ENCODE peak calls at places on chromosomes 16 and 17, in ten cellular contexts. U is AG10803; L is mucosa of descending colon; E is MM.1S; O is tibial nerve; A is GM23338; H is WERI-Rb-1; D is hepatocyte; X is fibroblast of lung; G is CD8-positive, alpha-beta T cell. Y is an unnamed sample.

GRCh38 chr17:72117748-72118587 is 2.9 kb upstream of the SOX9 start:
- DNase-seq in X (no peak), E (no peak), U (no peak), O (no peak), H (no peak), D (no peak), L (peak; percentile 60), G (no peak), A (peak; percentile 55), Y (no peak)

GRCh38 chr17:34203018-34203646 is 52.0 kb upstream of the CCL2 start:
- DNase-seq in U (no peak), D (no peak), L (no peak), H (no peak), O (no peak), G (no peak), E (no peak), X (no peak), A (no peak), Y (no peak)

GRCh38 chr17:46157443-46158107 is 35.7 kb downstream of the KANSL1 start:
- DNase-seq in L (no peak), X (peak; percentile 81), A (no peak), E (no peak), U (peak; percentile 78), O (no peak), H (no peak), G (no peak), D (no peak), Y (peak; percentile 51)

GRCh38 chr17:8621585-8621984 is 8.9 kb downstream of the MYH10 start:
- DNase-seq in X (peak; percentile 45), O (no peak), D (no peak), A (no peak), H (no peak), L (no peak), E (no peak), G (no peak), U (no peak), Y (no peak)

GRCh38 chr17:77422104-77422782 is 281.5 kb downstream of the SEC14L1 start:
- DNase-seq in A (no peak), X (no peak), D (no peak), L (no peak), H (no peak), U (no peak), G (no peak), E (no peak), O (no peak), Y (no peak)

GRCh38 chr16:87426423-87427215 is 34.5 kb downstream of the MAP1LC3B start:
- DNase-seq in G (no peak), D (no peak), X (no peak), A (no peak), U (no peak), O (no peak), H (no peak), L (no peak), E (no peak), Y (no peak)

GRCh38 chr17:29393451-29393850 is 3.3 kb downstream of the TAOK1 start:
- DNase-seq in U (peak; percentile 55), L (no peak), X (peak; percentile 59), A (no peak), E (no peak), O (no peak), H (no peak), G (no peak), D (no peak), Y (no peak)

GRCh38 chr16:83964684-83965443 is 3.2 kb upstream of the NECAB2 start:
- DNase-seq in U (no peak), L (no peak), G (no peak), A (no peak), E (no peak), H (no peak), X (no peak), D (no peak), O (no peak), Y (no peak)

GRCh38 chr17:6799738-6800137 is 23.7 kb downstream of the FBXO39 start:
- DNase-seq in E (no peak), A (peak; percentile 14), X (no peak), H (no peak), G (no peak), U (no peak), D (no peak), L (no peak), O (no peak), Y (no peak)

GRCh38 chr16:1117169-1117900 is 21.3 kb upstream of the C1QTNF8 start:
- DNase-seq in H (peak; percentile 90), U (no peak), O (no peak), L (no peak), E (no peak), A (no peak), D (no peak), G (no peak), X (no peak), Y (no peak)

GRCh38 chr16:88697831-88698693 is 8.1 kb downstream of the RNF166 start:
- DNase-seq in L (no peak), G (no peak), U (no peak), H (peak; percentile 30), A (peak; percentile 64), X (no peak), E (no peak), O (no peak), D (no peak), Y (no peak)

GRCh38 chr16:49757744-49758069 is 98.2 kb downstream of the ZNF423 start:
- DNase-seq in H (peak; percentile 56), L (no peak), U (no peak), E (no peak), O (no peak), X (no peak), D (no peak), A (peak; percentile 48), G (no peak), Y (no peak)

DNA sequence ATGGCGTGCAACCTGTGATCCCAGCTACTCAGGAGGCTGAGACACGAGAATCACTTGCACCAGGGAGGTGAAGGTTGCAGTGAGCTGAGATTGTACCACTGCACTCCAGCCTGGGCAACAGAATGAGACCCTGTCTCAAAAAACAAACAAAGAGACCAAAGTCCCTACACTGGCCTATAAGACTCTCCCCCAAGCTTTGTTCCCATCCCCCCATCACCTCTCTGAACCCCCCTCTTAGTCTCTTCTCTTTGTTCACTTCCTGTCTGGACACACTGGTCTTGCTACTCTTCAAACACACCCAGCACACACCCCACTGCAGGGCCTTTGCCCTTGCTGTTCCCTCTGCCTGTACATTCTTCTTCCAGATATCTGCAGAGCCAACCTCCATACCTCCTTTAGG is 7.8 kb upstream of the SCNN1B start:
- DNase-seq in A (no peak), L (peak; percentile 70), X (no peak), H (no peak), U (no peak), D (no peak), O (no peak), E (no peak), G (no peak), Y (no peak)
- H3K4me3 ChIP-seq in A (no peak overlapping the region), L (no peak overlapping the region), X (no peak overlapping the region), H (no peak overlapping the region), U (no peak overlapping the region), D (no peak overlapping the region), O (no peak overlapping the region), E (no peak overlapping the region), G (no peak overlapping the region), Y (no peak overlapping the region)

GRCh38 chr17:75130632-75131277 is 787 bp downstream of the NT5C start:
- DNase-seq in U (peak; percentile 50), H (peak; percentile 92), G (no peak), L (peak; percentile 67), E (no peak), A (peak; percentile 91), O (no peak), D (peak; percentile 80), X (peak; percentile 60), Y (peak; percentile 40)

GRCh38 chr17:75133001-75133400 is 1.5 kb upstream of the NT5C start:
- DNase-seq in U (no peak), X (no peak), H (no peak), A (no peak), D (no peak), G (no peak), E (no peak), O (no peak), L (peak; percentile 24), Y (no peak)

GRCh38 chr17:75129576-75129975 is 2.0 kb downstream of the NT5C start:
- DNase-seq in E (no peak), O (no peak), L (no peak), D (no peak), X (no peak), U (no peak), A (no peak), G (no peak), H (no peak), Y (no peak)

GRCh38 chr17:75130059-75130631 is 1.4 kb downstream of the NT5C start:
- DNase-seq in G (no peak), D (no peak), E (no peak), L (peak; percentile 54), X (no peak), H (no peak), U (no peak), O (no peak), A (no peak), Y (no peak)

GRCh38 chr17:75131278-75132017 is at the start of gene NT5C:
- DNase-seq in U (peak; percentile 78), D (peak; percentile 93), E (peak; percentile 85), X (peak; percentile 74), L (peak; percentile 90), G (peak; percentile 62), A (peak; percentile 96), H (peak; percentile 92), O (peak; percentile 68), Y (peak; percentile 34)
- TF ChIP-seq CTCF in U (peak; percentile 47), D (peak; percentile 76), E (peak; percentile 61), X (peak; percentile 70), L (peak; percentile 69), G (peak; percentile 19), A (peak; percentile 73), H (peak; percentile 92), O (peak; percentile 88), Y (peak; percentile 70)

GRCh38 chr17:66963521-66964082 is 905 bp upstream of the CACNG4 start:
- DNase-seq in D (no peak), E (no peak), H (no peak), G (no peak), A (peak; percentile 51), X (no peak), L (no peak), U (no peak), O (no peak), Y (no peak)
- H3K4me3 ChIP-seq in D (no peak overlapping the region), E (no peak overlapping the region), H (peak overlapping the region; percentile 36), G (no peak overlapping the region), A (peak overlapping the region; percentile 72), X (no peak overlapping the region), L (no peak overlapping the region), U (no peak overlapping the region), O (no peak overlapping the region), Y (no peak overlapping the region)

DNA sequence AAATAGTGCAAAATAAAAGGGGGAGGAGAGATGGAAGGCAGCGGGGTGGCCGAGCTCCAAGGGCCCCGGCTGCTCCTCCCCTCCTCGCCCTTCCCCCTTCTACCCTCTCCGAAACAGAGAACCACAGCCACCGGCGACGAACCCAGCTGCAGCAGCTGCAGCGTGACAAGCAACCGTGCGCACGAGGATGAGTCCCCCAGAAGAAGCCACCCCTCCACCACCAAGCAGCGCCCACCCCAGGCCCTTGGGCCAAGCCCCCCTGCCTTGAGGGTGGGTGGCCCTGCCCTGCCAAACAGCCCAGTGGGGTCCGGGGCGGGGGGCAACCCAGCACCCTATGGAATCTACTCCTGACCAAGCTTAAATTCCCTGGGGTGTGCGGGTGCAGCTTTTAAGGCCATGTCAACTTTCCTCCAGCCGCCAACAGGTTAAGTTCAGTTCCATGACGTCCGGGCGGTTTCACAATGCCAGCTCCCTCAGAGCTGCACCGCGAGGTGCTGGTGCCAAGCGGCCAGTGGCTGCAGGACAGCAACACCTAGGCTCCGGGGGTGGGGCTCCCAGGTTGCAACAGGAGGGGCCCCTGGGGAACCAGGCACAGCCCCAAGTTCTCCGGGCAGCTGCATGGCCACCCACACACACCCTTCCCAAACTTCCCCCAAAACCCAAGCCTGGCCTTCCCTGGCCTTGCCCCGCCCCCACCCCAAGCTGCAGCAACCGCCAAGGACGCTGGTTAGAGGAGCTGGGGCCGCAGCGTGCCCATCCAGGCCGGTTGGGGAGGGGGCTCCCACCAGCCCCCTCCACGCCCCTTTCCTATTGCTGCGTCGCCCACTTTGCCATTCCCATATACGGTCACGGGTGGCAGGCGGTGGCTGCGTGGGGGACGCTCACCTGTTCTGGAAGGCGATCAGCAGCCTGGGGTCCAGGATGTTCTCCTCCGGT is 2.0 kb downstream of the CBX4 start:
- DNase-seq in U (peak; percentile 65), G (no peak), E (peak; percentile 59), L (peak; percentile 89), H (no peak), O (no peak), X (peak; percentile 81), A (peak; percentile 82), D (peak; percentile 89), Y (no peak)
- TF ChIP-seq CTCF in U (peak; percentile 11), G (no peak), E (peak; percentile 9), L (no peak), H (no peak), O (peak; percentile 24), X (no peak), A (no peak), D (no peak), Y (no peak)

Y was measured in astrocyte of the cerebellum.